ENCODE peak calls at places on chromosome X, in four cellular contexts. D is head of caudate nucleus; J is left ventricle myocardium superior; G is stimulated activated naive CD8-positive, alpha-beta T cell treated with anti-CD3 and anti-CD28 coated beads, Interleukin-15, amount 100 ng/mL, for 72 hours. B is an unnamed sample.

GRCh38 chrX:34275710-34276109 is 143.6 kb upstream of the FAM47A start:
- DNase-seq in G (no peak), J (no peak), D (no peak), B (peak; percentile 3)

GRCh38 chrX:149521438-149521837 is 16.3 kb upstream of the IDS start:
- DNase-seq in D (no peak), G (no peak), J (no peak), B (no peak)

GRCh38 chrX:292900-293897 is 12.0 kb downstream of the PLCXD1 start:
- DNase-seq in G (peak; percentile 10), D (peak; percentile 8), J (peak; percentile 20), B (no peak)

GRCh38 chrX:12973561-12974216 is 1.2 kb upstream of the TMSB4X start:
- DNase-seq in J (peak; percentile 34), D (peak; percentile 38), G (peak; percentile 76), B (peak; percentile 66)

GRCh38 chrX:96436105-96436504 is 248.5 kb upstream of the DIAPH2 start:
- DNase-seq in J (no peak), G (no peak), D (no peak), B (no peak)

GRCh38 chrX:119672252-119672825 is 20.6 kb downstream of the SEPTIN6 start:
- DNase-seq in G (no peak), J (no peak), D (no peak), B (no peak)

GRCh38 chrX:80022363-80023031 is 7.9 kb downstream of the TBX22 start:
- DNase-seq in D (no peak), J (peak; percentile 17), G (no peak), B (no peak)

GRCh38 chrX:5337160-5337559 is 891.5 kb downstream of the NLGN4X start:
- DNase-seq in J (no peak), D (no peak), G (no peak), B (no peak)

GRCh38 chrX:150352114-150352513 is 11.0 kb upstream of the MAMLD1 start:
- DNase-seq in D (no peak), G (no peak), J (no peak), B (no peak)

GRCh38 chrX:2371026-2371778 is 129.6 kb downstream of the DHRSX start:
- DNase-seq in J (no peak), G (no peak), D (no peak), B (no peak)

GRCh38 chrX:53186363-53186762 is 38.6 kb downstream of the KDM5C start:
- DNase-seq in J (no peak), G (peak; percentile 20), D (no peak), B (no peak)

GRCh38 chrX:48904180-48904579 is 6.5 kb downstream of the PQBP1 start:
- DNase-seq in G (no peak), J (no peak), D (no peak), B (no peak)